ENCODE peak calls at places on chromosome 11, in five cellular contexts. Y is activated CD4-positive, alpha-beta T cell treated with anti-CD3 and anti-CD28 coated beads for 36 hours; F is natural killer cell; K is left lung; J is CD8-positive, alpha-beta T cell. X is an unnamed sample.
A peak's percentile ranks its signal among the peaks of the same experiment; 100 is the strongest.

GRCh38 chr11:47154738-47155570 is 21.7 kb downstream of the ARFGAP2 start:
- ATAC-seq in J (peak; percentile 82), K (no peak), F (peak; percentile 89), Y (peak; percentile 45), X (no peak)

GRCh38 chr11:68942751-68943271 is 38.0 kb downstream of the MRGPRD start:
- ATAC-seq in F (no peak), J (no peak), Y (no peak), K (peak; percentile 20), X (no peak)

GRCh38 chr11:61780581-61781162 is 11.7 kb downstream of the TMEM258 start:
- ATAC-seq in F (no peak), J (no peak), Y (no peak), K (no peak), X (no peak)

GRCh38 chr11:102489469-102490145 is 37.0 kb upstream of the TMEM123 start:
- ATAC-seq in Y (peak; percentile 37), J (no peak), F (no peak), K (no peak), X (no peak)

GRCh38 chr11:114846040-114846791 is 167.9 kb downstream of the NXPE2 start:
- ATAC-seq in K (peak; percentile 64), Y (no peak), F (no peak), J (no peak), X (no peak)

GRCh38 chr11:72411623-72412532 is 22.5 kb downstream of the CLPB start:
- ATAC-seq in Y (peak; percentile 58), K (peak; percentile 44), J (peak; percentile 68), F (peak; percentile 53), X (peak; percentile 36)

GRCh38 chr11:118623291-118623655 is 15.9 kb downstream of the PHLDB1 start:
- ATAC-seq in F (no peak), J (no peak), K (peak; percentile 6), Y (no peak), X (peak; percentile 34)

GRCh38 chr11:28525636-28526405 is 417.6 kb downstream of the METTL15 start:
- ATAC-seq in F (no peak), J (no peak), K (no peak), Y (no peak), X (no peak)

GRCh38 chr11:44016129-44016528 is 31.7 kb upstream of the ACCSL start:
- ATAC-seq in K (peak; percentile 49), Y (no peak), J (no peak), F (no peak), X (no peak)

GRCh38 chr11:57703341-57703740 is 8.7 kb downstream of the MED19 start:
- ATAC-seq in Y (no peak), K (no peak), J (no peak), F (no peak), X (peak; percentile 65)

GRCh38 chr11:130798280-130798679 is 118.0 kb downstream of the SNX19 start:
- ATAC-seq in Y (no peak), J (no peak), K (peak; percentile 44), F (no peak), X (no peak)

GRCh38 chr11:48106166-48106565 is 110.4 kb upstream of the OR4B1 start:
- ATAC-seq in K (no peak), J (no peak), Y (no peak), F (no peak), X (no peak)

GRCh38 chr11:69310351-69310750 is 16.4 kb downstream of the MYEOV start:
- ATAC-seq in Y (no peak), K (no peak), J (no peak), F (no peak), X (no peak)

GRCh38 chr11:99424313-99425084 is 403.8 kb downstream of the CNTN5 start:
- ATAC-seq in Y (no peak), J (no peak), F (no peak), K (no peak), X (no peak)

GRCh38 chr11:134243913-134244312 is 9.2 kb downstream of the THYN1 start:
- ATAC-seq in K (no peak), F (no peak), Y (no peak), J (no peak), X (no peak)

X was measured in esophagus mucosa.